ENCODE peak calls at places on chromosome X, in six cellular contexts. O is tibial nerve; H is endothelial cell; U is activated T-cell treated with anti-CD3 and anti-CD28 coated beads for 4 hours; X is epithelial cell of esophagus; J is stimulated activated CD8-positive, alpha-beta memory T cell treated with anti-CD3 and anti-CD28 coated beads, Interleukin-4, amount 100 ng/mL, for 48 hours. E is an unnamed sample.

GRCh38 chrX:6990552-6991193 is 156.8 kb upstream of the STS start:
- DNase-seq in O (no peak), H (no peak), U (no peak), X (peak), J (no peak), E (no peak)

GRCh38 chrX:124736553-124737240 is 390.3 kb downstream of the SH2D1A start:
- DNase-seq in O (no peak), H (peak), U (peak), X (no peak), J (peak), E (no peak)

GRCh38 chrX:1506916-1507315 is 30.1 kb downstream of the P2RY8 start:
- DNase-seq in O (no peak), H (no peak), U (no peak), X (no peak), J (peak), E (no peak)

GRCh38 chrX:141839856-141840255 is 1.7 kb downstream of the MAGEC3 start:
- DNase-seq in O (no peak), H (no peak), U (no peak), X (no peak), J (no peak), E (no peak)

GRCh38 chrX:23981711-23982110 is 45.3 kb downstream of the KLHL15 start:
- DNase-seq in O (no peak), H (no peak), U (no peak), X (no peak), J (no peak), E (no peak)

GRCh38 chrX:102085706-102086105 is 39.8 kb upstream of the TCEAL2 start:
- DNase-seq in O (no peak), H (peak), U (no peak), X (no peak), J (no peak), E (no peak)

GRCh38 chrX:826448-826847 is 195.9 kb downstream of the SHOX start:
- DNase-seq in O (no peak), H (no peak), U (no peak), X (no peak), J (no peak), E (no peak)

GRCh38 chrX:39248330-39248729 is 447.1 kb downstream of the MID1IP1 start:
- DNase-seq in O (no peak), H (no peak), U (no peak), X (no peak), J (no peak), E (no peak)

GRCh38 chrX:2391869-2392606 is 108.7 kb downstream of the DHRSX start:
- DNase-seq in O (no peak), H (no peak), U (no peak), X (peak), J (no peak), E (no peak)

GRCh38 chrX:101257448-101258259 is 33.5 kb downstream of the TAF7L start:
- DNase-seq in O (no peak), H (no peak), U (no peak), X (no peak), J (no peak), E (no peak)

GRCh38 chrX:17560385-17560784 is 176.9 kb upstream of the SCML1 start:
- DNase-seq in O (no peak), H (no peak), U (no peak), X (peak), J (no peak), E (no peak)

GRCh38 chrX:14027031-14027430 is 2.7 kb downstream of the GEMIN8 start:
- DNase-seq in O (no peak), H (no peak), U (no peak), X (peak), J (peak), E (no peak)

GRCh38 chrX:69060631-69061408 is 104.4 kb downstream of the PJA1 start:
- DNase-seq in O (peak), H (peak), U (no peak), X (peak), J (no peak), E (no peak)

GRCh38 chrX:16869393-16870094 is 618 bp downstream of the RBBP7 start:
- DNase-seq in O (no peak), H (peak), U (no peak), X (peak), J (peak), E (no peak)

GRCh38 chrX:139203681-139204575 is 326.6 kb upstream of the F9 start:
- DNase-seq in O (no peak), H (peak), U (no peak), X (peak), J (peak), E (no peak)